ENCODE peak calls at places on chromosomes 11 and 22, in seven cellular contexts. S is transverse colon, U is SK-N-MC, D is HCT116, G is sigmoid colon, I is endothelial cell of umbilical vein, K is GM12891. C is an unnamed sample.

GRCh38 chr11:19770277-19770676 is 57.6 kb downstream of the NAV2 start:
- DNase-seq in K (no peak), D (no peak), U (no peak), S (no peak), G (no peak), I (no peak), C (no peak)

GRCh38 chr11:125370561-125371389 is 125.3 kb downstream of the FEZ1 start:
- DNase-seq in I (no peak), K (no peak), D (no peak), G (no peak), S (no peak), U (no peak), C (no peak)

GRCh38 chr11:56841210-56841810 is 92.8 kb upstream of the OR9G4 start:
- DNase-seq in S (peak), D (peak), I (peak), G (no peak), U (peak), K (peak), C (peak)

GRCh38 chr22:42964994-42965699 is 49.8 kb downstream of the PACSIN2 start:
- DNase-seq in K (no peak), G (no peak), I (no peak), U (no peak), D (peak), S (no peak), C (no peak)

GRCh38 chr11:107770546-107770945 is 58.7 kb upstream of the SLN start:
- DNase-seq in I (no peak), S (no peak), K (no peak), U (no peak), D (no peak), G (no peak), C (no peak)

GRCh38 chr11:93939084-93939780 is 81.9 kb upstream of the HEPHL1 start:
- DNase-seq in I (no peak), G (no peak), U (no peak), D (no peak), K (no peak), S (no peak), C (no peak)

GRCh38 chr11:75582935-75583709 is 21.1 kb downstream of the SERPINH1 start:
- DNase-seq in D (no peak), K (peak), S (peak), I (peak), G (peak), U (no peak), C (no peak)

GRCh38 chr11:64400096-64400495 is 41.1 kb downstream of the RPS6KA4 start:
- DNase-seq in U (no peak), S (no peak), G (no peak), D (no peak), I (no peak), K (no peak), C (no peak)

GRCh38 chr11:119694334-119694733 is 34.7 kb downstream of the NECTIN1 start:
- DNase-seq in U (no peak), I (no peak), S (peak), G (no peak), K (no peak), D (no peak), C (no peak)

GRCh38 chr11:64140101-64140500 is 25.8 kb downstream of the MACROD1 start:
- DNase-seq in D (no peak), G (no peak), U (no peak), S (no peak), K (no peak), I (no peak), C (no peak)

GRCh38 chr11:34501500-34501899 is 12.1 kb downstream of the ELF5 start:
- DNase-seq in U (no peak), I (no peak), K (no peak), S (no peak), D (no peak), G (no peak), C (no peak)

GRCh38 chr22:28442264-28442950 is 237.2 kb downstream of the TTC28 start:
- DNase-seq in I (peak), U (no peak), D (peak), K (peak), S (peak), G (peak), C (no peak)

GRCh38 chr11:9004310-9004945 is 627 bp upstream of the NRIP3 start:
- DNase-seq in D (no peak), S (peak), K (peak), I (no peak), G (no peak), U (no peak), C (no peak)

GRCh38 chr11:45745065-45745811 is 59.7 kb upstream of the SLC35C1 start:
- DNase-seq in K (no peak), D (no peak), G (peak), I (no peak), S (no peak), U (no peak), C (no peak)

GRCh38 chr11:133953999-133954398 is 2.8 kb downstream of the IGSF9B start:
- DNase-seq in U (no peak), I (no peak), G (no peak), S (no peak), D (no peak), K (no peak), C (no peak)

GRCh38 chr11:120217941-120218694 is 7.3 kb downstream of the OAF start:
- DNase-seq in I (no peak), G (no peak), D (no peak), K (no peak), S (no peak), U (no peak), C (no peak)

GRCh38 chr11:74714904-74715303 is 16.3 kb downstream of the CHRDL2 start:
- DNase-seq in I (no peak), S (no peak), K (no peak), D (no peak), U (no peak), G (no peak), C (no peak)

GRCh38 chr22:30252411-30253204 is 6.0 kb upstream of the LIF start:
- DNase-seq in U (no peak), I (peak), K (no peak), G (no peak), D (peak), S (peak), C (no peak)

GRCh38 chr11:132520199-132520598 is 1012.1 kb downstream of the OPCML start:
- DNase-seq in S (no peak), G (no peak), D (no peak), K (no peak), I (no peak), U (no peak), C (no peak)

GRCh38 chr11:34707462-34707840 is 86.6 kb downstream of the EHF start:
- DNase-seq in K (no peak), S (no peak), I (no peak), D (no peak), G (no peak), U (no peak), C (no peak)

GRCh38 chr11:31509017-31509411 is 408 bp downstream of the IMMP1L start:
- DNase-seq in D (no peak), U (no peak), S (no peak), G (no peak), K (no peak), I (no peak), C (no peak)

GRCh38 chr22:28955817-28956216 is 72.4 kb downstream of the ZNRF3 start:
- DNase-seq in I (no peak), D (no peak), S (peak), K (peak), G (no peak), U (no peak), C (no peak)

GRCh38 chr22:26853495-26853894 is 196.1 kb downstream of the MIAT start:
- DNase-seq in I (no peak), G (no peak), D (no peak), S (no peak), U (no peak), K (no peak), C (no peak)

GRCh38 chr22:47850644-47851151 is 1088.2 kb downstream of the TBC1D22A start:
- DNase-seq in K (no peak), D (no peak), S (no peak), G (no peak), U (no peak), I (no peak), C (no peak)

GRCh38 chr11:66136752-66137123 is 66.7 kb downstream of the PACS1 start:
- DNase-seq in K (no peak), G (no peak), U (no peak), I (no peak), D (no peak), S (no peak), C (no peak)

GRCh38 chr22:41968601-41969000 is 642 bp upstream of the SEPTIN3 start:
- DNase-seq in I (peak), D (no peak), S (peak), K (no peak), G (no peak), U (no peak), C (no peak)

GRCh38 chr11:124069429-124070401 is 28.6 kb upstream of the OR10G7 start:
- DNase-seq in S (peak), I (peak), U (no peak), K (no peak), D (peak), G (no peak), C (no peak)

GRCh38 chr22:42548597-42549328 is 5.0 kb upstream of the SERHL2 start:
- DNase-seq in K (no peak), D (no peak), G (no peak), S (no peak), U (no peak), I (no peak), C (no peak)

GRCh38 chr11:121829159-121829643 is 286.8 kb downstream of the BLID start:
- DNase-seq in I (peak), U (no peak), S (no peak), K (no peak), D (peak), G (no peak), C (peak)

GRCh38 chr11:103737791-103738190 is 298.6 kb upstream of the DDI1 start:
- DNase-seq in D (no peak), G (no peak), S (no peak), K (no peak), U (no peak), I (no peak), C (no peak)

GRCh38 chr11:28447226-28447625 is 339.0 kb downstream of the METTL15 start:
- DNase-seq in S (no peak), K (no peak), G (no peak), U (no peak), D (no peak), I (no peak), C (no peak)

GRCh38 chr11:1088927-1089737 is 14.5 kb downstream of the MUC2 start:
- DNase-seq in S (no peak), D (no peak), K (no peak), G (peak), I (no peak), U (no peak), C (no peak)

GRCh38 chr22:47901911-47902310 is 1139.5 kb downstream of the TBC1D22A start:
- DNase-seq in G (no peak), U (no peak), D (no peak), S (no peak), I (no peak), K (no peak), C (no peak)

GRCh38 chr22:22394589-22394988 is 114.0 kb downstream of the ZNF280B start:
- DNase-seq in D (no peak), U (no peak), I (no peak), S (peak), G (no peak), K (no peak), C (no peak)

GRCh38 chr22:19620742-19621371 is 93.4 kb upstream of the SEPTIN5 start:
- DNase-seq in K (no peak), S (no peak), G (no peak), D (no peak), I (peak), U (no peak), C (no peak)

GRCh38 chr22:19621372-19622060 is 92.8 kb upstream of the SEPTIN5 start:
- DNase-seq in D (no peak), K (no peak), I (peak), U (no peak), S (no peak), G (no peak), C (no peak)

GRCh38 chr22:19625331-19626041 is 88.8 kb upstream of the SEPTIN5 start:
- DNase-seq in G (no peak), S (no peak), I (no peak), U (no peak), K (no peak), D (no peak), C (no peak)

GRCh38 chr22:19619144-19620009 is 94.9 kb upstream of the SEPTIN5 start:
- DNase-seq in U (no peak), G (no peak), D (no peak), I (peak), S (no peak), K (peak), C (no peak)

GRCh38 chr22:19622061-19622441 is 92.3 kb upstream of the SEPTIN5 start:
- DNase-seq in I (no peak), G (no peak), D (no peak), S (no peak), U (no peak), K (no peak), C (no peak)
- TF ChIP-seq POLR2AphosphoS5 in I (no peak), G (no peak), D (no peak), S (no peak), U (no peak), K (no peak), C (no peak)

GRCh38 chr11:95415837-95416288 is 184.9 kb upstream of the SESN3 start:
- DNase-seq in S (no peak), K (no peak), U (no peak), I (no peak), D (no peak), G (no peak), C (no peak)
- TF ChIP-seq POLR2AphosphoS5 in S (no peak), K (no peak), U (no peak), I (no peak), D (no peak), G (no peak), C (no peak)

DNA sequence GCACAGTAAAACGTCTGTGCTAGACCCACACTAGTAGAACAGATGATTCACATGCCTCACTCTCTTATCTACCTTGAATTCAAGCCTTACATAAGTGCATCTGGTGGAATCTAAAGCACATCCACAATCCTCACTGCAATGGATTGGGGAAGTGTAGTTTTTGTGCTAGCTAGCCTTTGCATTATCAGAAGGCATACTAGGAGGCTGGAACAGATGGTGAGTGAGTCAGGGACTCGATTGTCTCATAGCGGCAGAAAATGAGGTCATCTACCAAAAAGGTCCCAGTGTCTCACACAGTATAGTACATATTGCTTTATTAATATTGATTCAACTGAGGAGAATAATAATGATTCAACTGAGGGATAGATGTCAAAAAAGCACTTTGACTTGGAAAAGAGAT is 9.3 kb downstream of the MSANTD4 start:
- DNase-seq in I (peak), G (no peak), D (no peak), K (no peak), U (no peak), S (no peak), C (no peak)
- TF ChIP-seq POLR2AphosphoS5 in I (no peak), G (no peak), D (no peak), K (no peak), U (no peak), S (no peak), C (no peak)

GRCh38 chr11:118149493-118149892 is 3.1 kb downstream of the SCN4B start:
- DNase-seq in G (no peak), I (no peak), K (no peak), S (no peak), U (no peak), D (no peak), C (no peak)
- TF ChIP-seq POLR2AphosphoS5 in G (no peak), I (no peak), K (no peak), S (no peak), U (no peak), D (no peak), C (no peak)

GRCh38 chr22:40797427-40797826 is 21.7 kb downstream of the SLC25A17 start:
- DNase-seq in K (no peak), G (no peak), S (no peak), D (no peak), I (no peak), U (no peak), C (no peak)

GRCh38 chr22:40803292-40803691 is 15.9 kb downstream of the SLC25A17 start:
- DNase-seq in K (no peak), U (no peak), G (no peak), D (no peak), I (peak), S (no peak), C (no peak)

GRCh38 chr22:40799008-40799407 is 20.1 kb downstream of the SLC25A17 start:
- DNase-seq in S (no peak), D (no peak), G (no peak), K (no peak), U (no peak), I (no peak), C (no peak)
- TF ChIP-seq POLR2AphosphoS5 in S (no peak), D (no peak), G (no peak), K (no peak), U (no peak), I (no peak), C (no peak)

GRCh38 chr11:21260101-21260500 is 590.7 kb downstream of the NELL1 start:
- DNase-seq in S (no peak), D (no peak), U (no peak), K (no peak), G (no peak), I (no peak), C (no peak)
- TF ChIP-seq POLR2AphosphoS5 in S (no peak), D (no peak), U (no peak), K (no peak), G (no peak), I (no peak), C (no peak)

GRCh38 chr22:46057762-46058420 is 80.9 kb upstream of the WNT7B start:
- DNase-seq in G (peak), U (no peak), D (no peak), K (peak), S (peak), I (no peak), C (no peak)
- TF ChIP-seq POLR2AphosphoS5 in G (peak), U (no peak), D (no peak), K (no peak), S (peak), I (no peak), C (no peak)

GRCh38 chr11:17510507-17511206 is 33.6 kb downstream of the USH1C start:
- DNase-seq in G (no peak), U (no peak), I (no peak), D (no peak), K (no peak), S (no peak), C (no peak)
- TF ChIP-seq POLR2AphosphoS5 in G (no peak), U (no peak), I (no peak), D (no peak), K (no peak), S (no peak), C (no peak)

GRCh38 chr11:47259178-47259977 is 1.6 kb downstream of the NR1H3 start:
- DNase-seq in S (peak), G (no peak), I (peak), U (no peak), D (no peak), K (no peak), C (no peak)
- TF ChIP-seq POLR2AphosphoS5 in S (peak), G (no peak), I (no peak), U (no peak), D (no peak), K (no peak), C (no peak)